ENCODE peak calls at places on chromosomes 7 and 10, in four cellular contexts. R, V, S and G are unnamed samples.

GRCh38 chr7:101860316-101861222 is 43.1 kb downstream of the CUX1 start:
- DNase-seq in R (no peak), V (no peak), S (no peak), G (no peak)

GRCh38 chr7:24877790-24878311 is 102.1 kb downstream of the OSBPL3 start:
- DNase-seq in R (no peak), V (no peak), S (no peak), G (no peak)

GRCh38 chr10:123562811-123563580 is 103.2 kb upstream of the GPR26 start:
- DNase-seq in R (no peak), V (no peak), S (peak), G (no peak)

GRCh38 chr10:30583778-30584415 is 45.7 kb downstream of the LYZL2 start:
- DNase-seq in R (peak), V (no peak), S (peak), G (peak)

GRCh38 chr7:95596183-95597135 is at the start of gene PDK4:
- DNase-seq in R (peak), V (no peak), S (peak), G (peak)

GRCh38 chr10:77420942-77421523 is 216.6 kb downstream of the KCNMA1 start:
- DNase-seq in R (no peak), V (no peak), S (no peak), G (no peak)

GRCh38 chr7:108313086-108313485 is 143.2 kb downstream of the NRCAM start:
- DNase-seq in R (no peak), V (no peak), S (no peak), G (no peak)

GRCh38 chr7:91353923-91354322 is 89.7 kb downstream of the FZD1 start:
- DNase-seq in R (no peak), V (no peak), S (no peak), G (no peak)

GRCh38 chr7:90119178-90119971 is 34.9 kb upstream of the STEAP1 start:
- DNase-seq in R (peak), V (no peak), S (no peak), G (no peak)

GRCh38 chr7:116434820-116435341 is 64.7 kb upstream of the CAV2 start:
- DNase-seq in R (no peak), V (no peak), S (peak), G (no peak)

GRCh38 chr7:116433246-116433645 is 66.3 kb upstream of the CAV2 start:
- DNase-seq in R (no peak), V (no peak), S (no peak), G (no peak)

GRCh38 chr7:116429986-116430619 is 69.4 kb upstream of the CAV2 start:
- DNase-seq in R (no peak), V (no peak), S (no peak), G (no peak)

GRCh38 chr7:116431783-116432182 is 67.8 kb upstream of the CAV2 start:
- DNase-seq in R (no peak), V (no peak), S (no peak), G (no peak)

GRCh38 chr7:116432517-116432916 is 67.0 kb upstream of the CAV2 start:
- DNase-seq in R (no peak), V (no peak), S (no peak), G (no peak)
- H3K27ac ChIP-seq in R (no peak), V (no peak), S (no peak), G (no peak)

GRCh38 chr10:90929179-90929578 is 8.3 kb upstream of the ANKRD1 start:
- DNase-seq in R (no peak), V (no peak), S (no peak), G (no peak)

GRCh38 chr10:90935581-90936292 is 14.8 kb upstream of the ANKRD1 start:
- DNase-seq in R (no peak), V (no peak), S (no peak), G (no peak)

GRCh38 chr10:90930070-90930837 is 9.4 kb upstream of the ANKRD1 start:
- DNase-seq in R (peak), V (no peak), S (peak), G (no peak)

GRCh38 chr10:90927293-90927692 is 6.4 kb upstream of the ANKRD1 start:
- DNase-seq in R (no peak), V (no peak), S (no peak), G (no peak)

GRCh38 chr10:90930971-90931841 is 10.3 kb upstream of the ANKRD1 start:
- DNase-seq in R (peak), V (no peak), S (peak), G (no peak)
- H3K4me3 ChIP-seq in R (peak), V (no peak), S (peak), G (no peak)

DNA sequence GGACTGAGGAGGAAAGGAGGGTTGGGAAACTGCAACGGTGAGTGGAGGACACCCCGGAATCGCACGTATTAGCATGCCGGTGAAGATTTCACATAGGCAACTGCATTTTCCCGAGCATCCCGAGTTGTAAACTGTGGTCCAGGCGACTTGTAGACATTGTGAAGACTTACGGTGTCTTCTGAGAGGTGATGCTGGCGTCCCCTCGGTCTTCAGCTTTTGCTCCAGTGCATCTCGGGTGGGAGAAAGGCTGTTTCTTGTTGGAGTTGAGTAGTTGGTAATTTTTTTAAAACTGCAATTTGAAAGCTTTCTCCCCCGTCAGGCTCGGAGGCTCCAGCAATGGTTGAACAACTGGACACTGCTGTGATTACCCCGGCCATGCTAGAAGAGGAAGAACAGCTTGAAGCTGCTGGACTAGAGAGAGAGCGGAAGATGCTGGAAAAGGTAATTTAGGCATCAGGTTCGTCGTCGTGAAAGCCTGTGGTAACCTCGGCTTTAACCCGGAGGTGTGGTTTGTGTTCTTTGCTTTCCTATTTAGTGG is 539 bp downstream of the HELLS start:
- DNase-seq in R (no peak), V (no peak), S (peak), G (peak)
- H3K27ac ChIP-seq in R (no peak), V (peak), S (peak), G (no peak)

DNA sequence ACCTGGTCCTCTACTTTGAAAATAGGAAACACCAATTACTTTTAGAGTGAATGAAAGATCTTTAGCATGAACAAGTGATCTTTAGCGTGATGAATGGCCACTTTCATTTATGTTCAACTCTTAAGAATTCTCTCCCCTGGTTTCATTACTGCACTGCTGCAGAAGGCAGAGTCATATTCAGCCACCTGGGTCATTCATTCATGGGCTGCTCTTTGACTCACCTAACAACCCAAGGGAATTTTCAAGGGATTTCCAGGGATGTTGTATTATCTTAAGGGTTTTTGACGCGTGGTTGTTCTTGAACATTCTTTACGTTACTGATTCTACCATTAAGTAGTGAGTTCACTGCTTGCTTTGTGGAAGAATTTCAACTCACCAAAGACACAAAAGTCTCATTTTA is 87.3 kb upstream of the STK17A start:
- DNase-seq in R (no peak), V (no peak), S (no peak), G (no peak)
- H3K4me3 ChIP-seq in R (no peak), V (no peak), S (no peak), G (no peak)

DNA sequence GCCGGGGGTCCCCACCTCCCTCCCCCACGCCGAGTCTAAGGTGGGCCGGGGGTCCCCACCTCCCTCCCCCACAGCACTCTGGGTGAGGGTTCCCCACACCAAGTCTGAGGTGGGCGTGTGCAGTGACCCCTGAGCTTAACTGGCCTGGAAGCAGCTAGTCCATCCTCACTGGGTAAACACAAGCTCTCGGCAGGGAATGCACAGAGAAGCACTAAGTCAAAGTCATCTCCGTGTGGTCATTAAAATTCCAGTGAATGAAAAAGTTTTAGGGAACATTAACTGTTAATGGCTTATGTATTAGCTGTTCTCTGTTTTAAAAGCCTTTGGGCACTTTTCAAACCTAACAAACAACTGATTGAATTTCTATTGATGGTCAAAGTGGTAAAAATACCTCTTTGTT is 43.7 kb upstream of the PRKAR1B start:
- DNase-seq in R (no peak), V (no peak), S (no peak), G (no peak)
- H3K27ac ChIP-seq in R (peak), V (no peak), S (no peak), G (peak)

GRCh38 chr7:27179030-27179429 is 4.9 kb upstream of the HOXA10 start:
- DNase-seq in R (peak), V (no peak), S (no peak), G (no peak)

GRCh38 chr7:27178366-27178765 is 4.2 kb upstream of the HOXA10 start:
- DNase-seq in R (no peak), V (no peak), S (no peak), G (no peak)

GRCh38 chr7:27176962-27177794 is 3.1 kb upstream of the HOXA10 start:
- DNase-seq in R (peak), V (no peak), S (no peak), G (no peak)

GRCh38 chr7:27176343-27176731 is 2.2 kb upstream of the HOXA10 start:
- DNase-seq in R (peak), V (no peak), S (no peak), G (no peak)

DNA sequence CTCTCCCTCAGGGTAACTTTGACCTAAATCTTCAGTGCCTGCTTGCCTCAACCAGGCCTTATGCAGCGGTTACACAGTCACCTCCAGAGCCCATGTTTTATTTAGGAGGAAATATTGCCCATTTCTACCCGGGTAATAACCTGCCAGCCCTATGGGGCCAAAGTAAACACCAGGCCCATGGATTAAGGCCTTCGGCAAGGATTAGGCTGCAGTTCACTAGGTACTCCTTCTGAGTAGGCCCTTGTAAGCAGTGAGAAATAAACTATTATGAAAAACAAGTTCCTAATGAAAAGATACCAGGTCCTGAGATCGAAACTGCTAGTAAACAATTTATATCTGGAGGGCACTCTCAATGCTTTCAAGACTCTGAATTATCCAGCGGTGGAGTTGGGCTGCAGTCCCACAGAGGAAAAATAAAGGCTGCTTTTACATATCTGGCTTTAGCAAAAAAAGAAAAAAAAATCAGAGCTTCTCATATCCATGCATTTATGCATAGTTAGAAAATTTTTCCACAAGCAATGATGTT is 3.7 kb upstream of the HOXA10 start:
- DNase-seq in R (no peak), V (no peak), S (no peak), G (no peak)
- H3K4me3 ChIP-seq in R (no peak), V (no peak), S (peak), G (no peak)

GRCh38 chr7:105935250-105935649 is 27.8 kb upstream of the CDHR3 start:
- DNase-seq in R (no peak), V (no peak), S (peak), G (peak)

GRCh38 chr7:105943486-105943885 is 19.6 kb upstream of the CDHR3 start:
- DNase-seq in R (no peak), V (no peak), S (no peak), G (no peak)

GRCh38 chr7:105937411-105937810 is 25.7 kb upstream of the CDHR3 start:
- DNase-seq in R (no peak), V (no peak), S (no peak), G (no peak)

GRCh38 chr7:105941596-105941995 is 21.5 kb upstream of the CDHR3 start:
- DNase-seq in R (no peak), V (no peak), S (no peak), G (no peak)

GRCh38 chr7:105940111-105940510 is 23.0 kb upstream of the CDHR3 start:
- DNase-seq in R (no peak), V (no peak), S (peak), G (no peak)
- H3K27ac ChIP-seq in R (no peak), V (no peak), S (no peak), G (no peak)

GRCh38 chr7:110557136-110557535 is 533.8 kb upstream of the LRRN3 start:
- DNase-seq in R (no peak), V (no peak), S (no peak), G (no peak)
- H3K4me3 ChIP-seq in R (no peak), V (no peak), S (no peak), G (no peak)

GRCh38 chr7:867406-868188 is 8.8 kb upstream of the GET4 start:
- DNase-seq in R (no peak), V (no peak), S (no peak), G (no peak)

GRCh38 chr7:868189-868486 is 8.2 kb upstream of the GET4 start:
- DNase-seq in R (no peak), V (no peak), S (no peak), G (no peak)

GRCh38 chr7:871900-872537 is 4.3 kb upstream of the GET4 start:
- DNase-seq in R (no peak), V (no peak), S (no peak), G (no peak)

GRCh38 chr7:867001-867405 is 9.4 kb upstream of the GET4 start:
- DNase-seq in R (peak), V (no peak), S (no peak), G (no peak)

GRCh38 chr7:869348-869747 is 7.0 kb upstream of the GET4 start:
- DNase-seq in R (no peak), V (no peak), S (no peak), G (no peak)
- H3K27ac ChIP-seq in R (peak), V (no peak), S (no peak), G (peak)

DNA sequence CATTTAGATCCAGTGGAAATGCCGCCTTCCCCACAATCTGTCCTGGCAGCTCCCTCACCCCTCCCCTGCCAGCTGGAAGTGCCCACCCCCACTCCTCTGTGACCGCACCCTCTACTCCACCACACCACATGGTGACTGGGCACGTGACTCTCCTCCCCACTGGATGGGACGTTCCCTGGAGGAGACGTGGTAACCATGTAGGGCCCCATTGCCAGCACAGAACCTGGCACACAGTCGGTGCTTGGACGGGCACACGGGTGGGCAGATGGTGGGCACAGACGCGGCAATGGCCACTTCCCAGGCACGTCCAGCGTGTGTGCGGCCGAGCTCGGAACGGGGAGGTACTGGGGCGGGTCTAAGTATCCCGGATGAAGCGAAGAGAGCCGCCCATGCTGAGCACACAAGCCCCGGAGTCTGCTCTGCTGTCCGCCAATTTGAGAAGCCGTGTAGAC is 245.6 kb downstream of the MAD1L1 start:
- DNase-seq in R (no peak), V (no peak), S (no peak), G (no peak)
- H3K4me3 ChIP-seq in R (no peak), V (no peak), S (no peak), G (no peak)